ENCODE peak calls at places on chromosomes 4 and X, in four cellular contexts. B, P, N and R are unnamed samples. For H3K4me1, the result is how much of the 10 kb centered on the place peaks cover.

GRCh38 chrX:100872161-100872560 is 2.0 kb downstream of the NOX1 start:
- DNase-seq in B (no peak), P (no peak), N (peak), R (peak)

GRCh38 chr4:1406416-1406945 is at the start of gene NKX1-1:
- DNase-seq in B (no peak), P (peak), N (no peak), R (no peak)

GRCh38 chr4:71266090-71266794 is 72.6 kb upstream of the SLC4A4 start:
- DNase-seq in B (no peak), P (peak), N (peak), R (peak)

GRCh38 chr4:78409612-78410202 is 141.9 kb upstream of the ANXA3 start:
- DNase-seq in B (no peak), P (no peak), N (no peak), R (no peak)

GRCh38 chrX:132676561-132677186 is 187.8 kb upstream of the MBNL3 start:
- DNase-seq in B (no peak), P (no peak), N (no peak), R (no peak)

GRCh38 chr4:74044676-74045075 is 6.2 kb upstream of the CXCL3 start:
- DNase-seq in B (no peak), P (no peak), N (peak), R (peak)

GRCh38 chrX:130296743-130297142 is 28.0 kb upstream of the ZNF280C start:
- DNase-seq in B (no peak), P (no peak), N (no peak), R (peak)

GRCh38 chr4:114464873-114465272 is 133.7 kb upstream of the UGT8 start:
- DNase-seq in B (no peak), P (no peak), N (peak), R (peak)

GRCh38 chr4:45120163-45120562 is 393.8 kb upstream of the GNPDA2 start:
- DNase-seq in B (no peak), P (no peak), N (no peak), R (no peak)

GRCh38 chr4:16117164-16117563 is 33.3 kb upstream of the PROM1 start:
- DNase-seq in B (no peak), P (no peak), N (no peak), R (no peak)

GRCh38 chrX:37371578-37371981 is 22.4 kb downstream of the PRRG1 start:
- DNase-seq in B (no peak), P (peak), N (peak), R (peak)

GRCh38 chr4:95289028-95289634 is 259.6 kb downstream of the UNC5C start:
- DNase-seq in B (no peak), P (no peak), N (no peak), R (peak)

GRCh38 chr4:41693629-41694028 is 54.9 kb downstream of the PHOX2B start:
- DNase-seq in B (no peak), P (no peak), N (peak), R (peak)

GRCh38 chr4:132506568-132506967 is 642.5 kb upstream of the PCDH10 start:
- DNase-seq in B (no peak), P (no peak), N (no peak), R (no peak)

GRCh38 chr4:16066586-16067128 is 17.2 kb downstream of the PROM1 start:
- DNase-seq in B (no peak), P (no peak), N (no peak), R (no peak)

GRCh38 chr4:3287972-3288570 is 4.8 kb upstream of the RGS12 start:
- DNase-seq in B (no peak), P (no peak), N (no peak), R (no peak)

GRCh38 chr4:98793658-98794057 is 135.2 kb upstream of the TSPAN5 start:
- DNase-seq in B (no peak), P (no peak), N (no peak), R (no peak)

GRCh38 chrX:20011608-20012007 is 20.7 kb upstream of the BCLAF3 start:
- DNase-seq in B (no peak), P (peak), N (no peak), R (no peak)

GRCh38 chr4:81807927-81808672 is 336.4 kb upstream of the RASGEF1B start:
- DNase-seq in B (no peak), P (no peak), N (no peak), R (no peak)

GRCh38 chr4:27518876-27519275 is 658.2 kb downstream of the STIM2 start:
- DNase-seq in B (no peak), P (no peak), N (no peak), R (no peak)

GRCh38 chr4:180335571-180335970 is 1907.6 kb upstream of the TENM3 start:
- DNase-seq in B (no peak), P (no peak), N (no peak), R (no peak)

GRCh38 chr4:1466034-1466960 is 60.1 kb upstream of the NKX1-1 start:
- DNase-seq in B (peak), P (no peak), N (no peak), R (no peak)

GRCh38 chr4:94653984-94654609 is 103.7 kb upstream of the BMPR1B start:
- DNase-seq in B (no peak), P (no peak), N (peak), R (no peak)

GRCh38 chr4:7199771-7200441 is 7.6 kb downstream of the SORCS2 start:
- DNase-seq in B (no peak), P (peak), N (no peak), R (no peak)

GRCh38 chr4:76485450-76485849 is 50.4 kb downstream of the SHROOM3 start:
- DNase-seq in B (no peak), P (no peak), N (no peak), R (no peak)

GRCh38 chrX:68059469-68059868 is 373.8 kb downstream of the OPHN1 start:
- DNase-seq in B (no peak), P (no peak), N (peak), R (no peak)

GRCh38 chr4:26321326-26322276 is 787 bp downstream of the RBPJ start:
- DNase-seq in B (no peak), P (peak), N (peak), R (peak)

GRCh38 chr4:4284827-4285618 is 4.9 kb downstream of the LYAR start:
- DNase-seq in B (no peak), P (peak), N (peak), R (no peak)

GRCh38 chr4:152512483-152512882 is 23.4 kb downstream of the FBXW7 start:
- DNase-seq in B (no peak), P (no peak), N (no peak), R (no peak)

GRCh38 chr4:152510349-152511147 is 25.3 kb downstream of the FBXW7 start:
- DNase-seq in B (no peak), P (no peak), N (no peak), R (no peak)

GRCh38 chr4:152508386-152508785 is 27.5 kb downstream of the FBXW7 start:
- DNase-seq in B (no peak), P (no peak), N (no peak), R (no peak)

GRCh38 chr4:152508818-152509217 is 27.1 kb downstream of the FBXW7 start:
- DNase-seq in B (no peak), P (no peak), N (no peak), R (no peak)

DNA sequence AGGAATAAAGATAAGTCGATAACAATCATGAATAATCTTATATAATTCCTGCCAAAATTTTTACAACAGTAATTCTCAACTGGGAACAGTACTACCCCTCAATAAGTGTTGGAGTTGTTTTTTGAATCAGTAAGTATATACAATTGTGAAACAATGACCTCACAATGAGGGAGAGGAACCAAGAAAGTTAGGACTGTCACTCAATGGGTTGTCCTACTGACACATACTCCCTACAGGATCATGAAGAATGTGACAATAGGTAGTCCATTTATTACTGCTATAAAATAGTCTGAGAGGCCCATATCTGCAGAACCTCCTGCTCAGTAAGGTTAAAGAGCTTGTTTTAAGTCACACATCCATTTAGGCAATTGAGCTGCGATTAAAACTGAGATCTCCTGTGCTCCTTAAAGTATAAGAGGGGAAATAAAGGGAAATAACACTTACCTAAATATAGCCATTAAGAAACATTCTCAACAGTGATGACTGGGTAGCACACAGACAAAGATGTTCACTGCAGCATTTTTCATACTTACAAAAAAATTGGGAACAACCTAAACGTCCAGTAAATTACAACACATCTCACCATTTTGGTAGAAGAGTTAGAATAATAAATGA is 26.2 kb downstream of the FBXW7 start:
- DNase-seq in B (no peak), P (no peak), N (no peak), R (no peak)
- H3K4me1 ChIP-seq in B (under half), P (under half), N (under half), R (under half)

GRCh38 chr4:187555174-187555573 is 440.4 kb upstream of the ZFP42 start:
- DNase-seq in B (no peak), P (no peak), N (no peak), R (no peak)
- H3K4me1 ChIP-seq in B (under half), P (under half), N (under half), R (under half)

GRCh38 chr4:47434931-47435330 is 28.6 kb downstream of the COMMD8 start:
- DNase-seq in B (no peak), P (no peak), N (no peak), R (no peak)
- H3K4me1 ChIP-seq in B (under half), P (under half), N (under half), R (under half)

DNA sequence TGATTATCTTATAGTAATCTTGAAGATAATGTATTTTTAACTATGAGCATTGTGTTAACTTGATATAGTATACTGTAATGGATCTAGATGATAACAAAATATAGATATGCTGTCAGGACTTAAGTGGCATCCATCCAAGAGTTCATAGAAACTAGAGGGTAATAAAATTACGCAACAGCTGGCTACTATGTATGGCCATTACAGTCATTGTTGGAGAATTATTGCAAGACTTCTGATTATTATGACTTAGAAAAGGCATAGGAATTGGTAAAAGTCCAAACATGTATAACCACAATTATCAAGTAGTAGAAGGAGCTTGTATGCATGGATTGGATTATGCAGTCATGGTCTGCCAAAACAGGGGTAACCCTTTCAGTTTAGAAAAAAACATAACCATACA is 9.5 kb downstream of the OGT start:
- DNase-seq in B (no peak), P (no peak), N (peak), R (peak)
- H3K4me1 ChIP-seq in B (under half), P (under half), N (under half), R (under half)

GRCh38 chr4:87119965-87120364 is 100.5 kb downstream of the KLHL8 start:
- DNase-seq in B (no peak), P (no peak), N (no peak), R (no peak)
- H3K4me1 ChIP-seq in B (half or more), P (under half), N (under half), R (under half)

GRCh38 chrX:107683124-107683895 is 55.0 kb downstream of the PRPS1 start:
- DNase-seq in B (no peak), P (peak), N (peak), R (no peak)
- H3K4me1 ChIP-seq in B (under half), P (under half), N (under half), R (under half)

GRCh38 chr4:54064317-54065275 is at the start of gene CHIC2:
- DNase-seq in B (peak), P (peak), N (peak), R (peak)
- H3K4me1 ChIP-seq in B (under half), P (under half), N (half or more), R (under half)